ENCODE peak calls at places on chromosome X, in five cellular contexts. H, X, T, D and O are unnamed samples. For H3K36me3, the result is how much of the 10 kb centered on the place peaks cover.

GRCh38 chrX:44747317-44747716 is 96.5 kb upstream of the DUSP21 start:
- DNase-seq in H (no peak), X (no peak), T (no peak), D (no peak), O (no peak)

GRCh38 chrX:111728096-111728495 is 47.1 kb downstream of the ALG13 start:
- DNase-seq in H (no peak), X (no peak), T (no peak), D (no peak), O (no peak)

GRCh38 chrX:72255445-72255844 is 16.6 kb upstream of the ERCC6L start:
- DNase-seq in H (no peak), X (peak), T (no peak), D (no peak), O (no peak)

GRCh38 chrX:40867352-40867751 is 132.0 kb upstream of the MED14 start:
- DNase-seq in H (no peak), X (no peak), T (no peak), D (peak), O (no peak)

GRCh38 chrX:13646154-13646549 is 6.8 kb upstream of the TCEANC start:
- DNase-seq in H (peak), X (peak), T (no peak), D (peak), O (peak)

GRCh38 chrX:45824471-45824870 is 623.8 kb upstream of the DIPK2B start:
- DNase-seq in H (peak), X (no peak), T (no peak), D (peak), O (peak)

GRCh38 chrX:2320580-2321327 is 180.0 kb downstream of the DHRSX start:
- DNase-seq in H (peak), X (no peak), T (no peak), D (peak), O (peak)

GRCh38 chrX:56797966-56798711 is 69.1 kb downstream of the NBDY start:
- DNase-seq in H (no peak), X (no peak), T (no peak), D (peak), O (no peak)

GRCh38 chrX:124680287-124680686 is 333.9 kb downstream of the SH2D1A start:
- DNase-seq in H (no peak), X (no peak), T (no peak), D (no peak), O (no peak)

GRCh38 chrX:109660756-109661155 is 35.8 kb upstream of the KCNE5 start:
- DNase-seq in H (no peak), X (no peak), T (no peak), D (peak), O (no peak)

GRCh38 chrX:10217218-10217617 is 60.4 kb downstream of the CLCN4 start:
- DNase-seq in H (no peak), X (no peak), T (no peak), D (no peak), O (peak)

GRCh38 chrX:23525531-23525930 is 141.8 kb upstream of the PRDX4 start:
- DNase-seq in H (no peak), X (no peak), T (no peak), D (no peak), O (no peak)

GRCh38 chrX:139738581-139738980 is 30.6 kb upstream of the MCF2 start:
- DNase-seq in H (no peak), X (no peak), T (no peak), D (peak), O (peak)

GRCh38 chrX:40061871-40062524 is 35.8 kb downstream of the BCOR start:
- DNase-seq in H (no peak), X (no peak), T (no peak), D (no peak), O (peak)

GRCh38 chrX:26070882-26071281 is 67.3 kb upstream of the MAGEB18 start:
- DNase-seq in H (no peak), X (no peak), T (no peak), D (no peak), O (no peak)

GRCh38 chrX:39516399-39516798 is 581.4 kb downstream of the BCOR start:
- DNase-seq in H (no peak), X (no peak), T (no peak), D (no peak), O (peak)

GRCh38 chrX:25007059-25008053 is 8.4 kb downstream of the ARX start:
- DNase-seq in H (no peak), X (no peak), T (no peak), D (no peak), O (no peak)

GRCh38 chrX:109862386-109862910 is 129.4 kb upstream of the ACSL4 start:
- DNase-seq in H (no peak), X (no peak), T (no peak), D (no peak), O (no peak)

GRCh38 chrX:81301877-81302276 is 100.0 kb downstream of the SH3BGRL start:
- DNase-seq in H (no peak), X (no peak), T (no peak), D (peak), O (no peak)

GRCh38 chrX:147846676-147847075 is 65.0 kb upstream of the FMR1 start:
- DNase-seq in H (no peak), X (no peak), T (no peak), D (no peak), O (no peak)

GRCh38 chrX:40240844-40241243 is 143.1 kb upstream of the BCOR start:
- DNase-seq in H (no peak), X (no peak), T (no peak), D (no peak), O (no peak)

GRCh38 chrX:149540621-149541520 is at the start of gene EOLA1:
- DNase-seq in H (peak), X (peak), T (peak), D (peak), O (peak)

GRCh38 chrX:40734956-40735317 is 405 bp downstream of the MED14 start:
- DNase-seq in H (peak), X (peak), T (no peak), D (no peak), O (peak)

GRCh38 chrX:27439771-27440170 is 23.4 kb downstream of the PPP4R3C start:
- DNase-seq in H (no peak), X (no peak), T (no peak), D (no peak), O (no peak)

GRCh38 chrX:7950865-7951264 is 23.7 kb upstream of the PNPLA4 start:
- DNase-seq in H (no peak), X (no peak), T (no peak), D (no peak), O (no peak)

GRCh38 chrX:110108381-110108796 is 105.5 kb downstream of the TMEM164 start:
- DNase-seq in H (no peak), X (peak), T (no peak), D (peak), O (no peak)

GRCh38 chrX:40897768-40898167 is 162.4 kb upstream of the MED14 start:
- DNase-seq in H (no peak), X (no peak), T (no peak), D (no peak), O (no peak)

GRCh38 chrX:7054219-7055206 is 93.0 kb upstream of the STS start:
- DNase-seq in H (no peak), X (no peak), T (no peak), D (no peak), O (peak)

GRCh38 chrX:80432441-80432840 is 12.2 kb downstream of the TENT5D start:
- DNase-seq in H (no peak), X (no peak), T (no peak), D (no peak), O (no peak)

GRCh38 chrX:79259073-79259689 is 108.0 kb downstream of the ITM2A start:
- DNase-seq in H (peak), X (no peak), T (no peak), D (peak), O (peak)

GRCh38 chrX:81890476-81890875 is 688.6 kb downstream of the SH3BGRL start:
- DNase-seq in H (no peak), X (no peak), T (no peak), D (no peak), O (peak)

GRCh38 chrX:1883772-1884171 is 268.9 kb downstream of the ASMT start:
- DNase-seq in H (no peak), X (no peak), T (no peak), D (peak), O (no peak)

GRCh38 chrX:100652266-100652665 is 8.3 kb downstream of the SRPX2 start:
- DNase-seq in H (no peak), X (no peak), T (no peak), D (no peak), O (no peak)

GRCh38 chrX:134725103-134725690 is 66.9 kb upstream of the PLAC1 start:
- DNase-seq in H (no peak), X (no peak), T (no peak), D (no peak), O (no peak)

GRCh38 chrX:39487166-39488006 is 610.4 kb downstream of the BCOR start:
- DNase-seq in H (no peak), X (no peak), T (no peak), D (no peak), O (no peak)

GRCh38 chrX:56248492-56248891 is 16.3 kb downstream of the KLF8 start:
- DNase-seq in H (peak), X (peak), T (no peak), D (peak), O (peak)

GRCh38 chrX:131595120-131595519 is 51.2 kb downstream of the OR13H1 start:
- DNase-seq in H (no peak), X (no peak), T (no peak), D (peak), O (no peak)

GRCh38 chrX:154749856-154750255 is 1.0 kb downstream of the GAB3 start:
- DNase-seq in H (no peak), X (no peak), T (no peak), D (peak), O (no peak)

GRCh38 chrX:154750301-154751120 is at the start of gene GAB3:
- DNase-seq in H (peak), X (peak), T (no peak), D (peak), O (no peak)

GRCh38 chrX:154751121-154751668 is 318 bp upstream of the GAB3 start:
- DNase-seq in H (no peak), X (peak), T (no peak), D (no peak), O (no peak)

GRCh38 chrX:154748712-154749339 is 2.1 kb downstream of the GAB3 start:
- DNase-seq in H (peak), X (peak), T (no peak), D (peak), O (peak)

GRCh38 chrX:154751669-154752271 is 893 bp upstream of the GAB3 start:
- DNase-seq in H (no peak), X (no peak), T (no peak), D (no peak), O (no peak)
- H3K4me3 ChIP-seq in H (no peak), X (no peak), T (no peak), D (no peak), O (no peak)

DNA sequence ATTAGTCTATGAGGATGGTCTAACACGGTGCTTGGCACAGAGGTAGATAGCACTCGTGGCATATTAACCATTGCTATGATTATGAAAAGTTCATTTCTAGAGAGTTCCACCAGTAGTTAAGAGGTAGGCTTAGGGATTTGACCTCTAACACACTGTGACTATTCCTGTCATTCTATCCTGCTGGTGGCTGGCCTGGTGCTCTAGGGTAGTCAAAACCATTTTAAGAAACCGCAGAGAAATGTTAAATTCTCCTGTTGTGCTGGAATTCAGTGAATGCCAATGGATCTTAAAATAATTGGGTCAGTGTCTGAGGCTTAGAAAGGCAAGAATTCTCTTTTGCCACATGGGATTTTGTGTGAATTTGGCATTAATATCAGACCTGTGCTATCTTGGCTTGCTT is 53.9 kb downstream of the VGLL1 start:
- DNase-seq in H (no peak), X (no peak), T (no peak), D (no peak), O (no peak)
- H3K27ac ChIP-seq in H (no peak), X (no peak), T (no peak), D (no peak), O (no peak)

GRCh38 chrX:70331161-70331560 is 41.3 kb downstream of the KIF4A start:
- DNase-seq in H (no peak), X (no peak), T (no peak), D (peak), O (no peak)
- H3K36me3 ChIP-seq in H (under half), X (under half), T (under half), D (under half), O (half or more)

GRCh38 chrX:46912673-46913491 is 661 bp downstream of the JADE3 start:
- DNase-seq in H (peak), X (peak), T (no peak), D (peak), O (peak)
- H3K4me3 ChIP-seq in H (peak), X (peak), T (peak), D (peak), O (peak)

GRCh38 chrX:17831255-17831654 is 29.8 kb downstream of the RAI2 start:
- DNase-seq in H (no peak), X (peak), T (no peak), D (no peak), O (no peak)
- H3K27ac ChIP-seq in H (peak), X (no peak), T (peak), D (no peak), O (no peak)